ENCODE peak calls at places on chromosomes 7 and 10, in four cellular contexts. S, B, C and X are unnamed samples.

GRCh38 chr10:57699944-57700343 is 567.8 kb downstream of the IPMK start:
- DNase-seq in B (no peak), C (no peak), S (no peak), X (peak; percentile 65)

GRCh38 chr7:129773328-129773731 is 161.8 kb downstream of the NRF1 start:
- DNase-seq in B (no peak), C (no peak), S (no peak), X (no peak)

GRCh38 chr7:3510101-3511020 is 209.3 kb downstream of the SDK1 start:
- DNase-seq in C (no peak), S (no peak), B (no peak), X (no peak)

GRCh38 chr7:82019538-82019937 is 249.7 kb upstream of the HGF start:
- DNase-seq in C (no peak), S (no peak), B (no peak), X (no peak)

GRCh38 chr7:46071601-46072000 is 150.5 kb upstream of the IGFBP3 start:
- DNase-seq in S (no peak), C (no peak), B (peak; percentile 33), X (no peak)

GRCh38 chr7:132249591-132249971 is 326.7 kb downstream of the PLXNA4 start:
- DNase-seq in B (no peak), C (peak; percentile 57), S (peak; percentile 54), X (peak; percentile 38)

GRCh38 chr7:132270517-132270916 is 305.8 kb downstream of the PLXNA4 start:
- DNase-seq in C (no peak), S (peak; percentile 27), B (no peak), X (no peak)

GRCh38 chr7:27165655-27166474 is 528 bp upstream of the HOXA9 start:
- DNase-seq in C (no peak), S (no peak), B (peak; percentile 98), X (no peak)

GRCh38 chr10:10462116-10462515 is 555.6 kb upstream of the CELF2 start:
- DNase-seq in B (no peak), S (no peak), C (no peak), X (no peak)

GRCh38 chr10:22500567-22501369 is 155.5 kb downstream of the SPAG6 start:
- DNase-seq in B (no peak), C (no peak), S (peak; percentile 43), X (no peak)

GRCh38 chr10:24396396-24396795 is 187.5 kb downstream of the KIAA1217 start:
- DNase-seq in S (no peak), B (no peak), C (no peak), X (no peak)

GRCh38 chr7:18468794-18469193 is 26.8 kb upstream of the HDAC9 start:
- DNase-seq in S (no peak), C (no peak), B (no peak), X (no peak)

GRCh38 chr10:82981137-82981723 is 1106.2 kb downstream of the NRG3 start:
- DNase-seq in B (no peak), C (no peak), S (no peak), X (no peak)

GRCh38 chr10:44261710-44262455 is 123.0 kb downstream of the CXCL12 start:
- DNase-seq in C (no peak), B (no peak), S (no peak), X (no peak)

GRCh38 chr7:68925241-68925640 is 673.0 kb upstream of the AUTS2 start:
- DNase-seq in C (no peak), B (no peak), S (no peak), X (no peak)

GRCh38 chr7:151215396-151215795 is 5.1 kb upstream of the H2BK1 start:
- DNase-seq in S (no peak), C (no peak), B (no peak), X (no peak)

GRCh38 chr7:115782716-115783460 is 247.7 kb downstream of the TFEC start:
- DNase-seq in S (peak; percentile 30), B (peak; percentile 1), C (no peak), X (no peak)

GRCh38 chr10:74821501-74821900 is 4.9 kb upstream of the KAT6B start:
- DNase-seq in C (peak; percentile 37), S (no peak), B (no peak), X (no peak)

GRCh38 chr7:75979361-75980125 is 14.9 kb downstream of the TMEM120A start:
- DNase-seq in B (no peak), C (no peak), S (no peak), X (no peak)

GRCh38 chr7:51261950-51262795 is 54.4 kb downstream of the COBL start:
- DNase-seq in S (no peak), C (peak; percentile 47), B (no peak), X (peak; percentile 62)

GRCh38 chr7:136193940-136194339 is 216.8 kb upstream of the MTPN start:
- DNase-seq in B (no peak), C (no peak), S (no peak), X (no peak)

GRCh38 chr7:34772296-34772695 is 114.3 kb downstream of the NPSR1 start:
- DNase-seq in S (no peak), B (no peak), C (no peak), X (no peak)

GRCh38 chr7:124713086-124713485 is 52.5 kb downstream of the GPR37 start:
- DNase-seq in S (no peak), B (no peak), C (no peak), X (no peak)

GRCh38 chr7:132321387-132321786 is 254.9 kb downstream of the PLXNA4 start:
- DNase-seq in B (no peak), C (no peak), S (no peak), X (no peak)

GRCh38 chr10:63133787-63134557 is 844 bp downstream of the NRBF2 start:
- DNase-seq in B (no peak), C (no peak), S (no peak), X (no peak)

GRCh38 chr10:63129888-63130287 is 3.2 kb upstream of the NRBF2 start:
- DNase-seq in B (no peak), S (no peak), C (no peak), X (no peak)

GRCh38 chr10:63132651-63133055 is 475 bp upstream of the NRBF2 start:
- DNase-seq in S (no peak), C (no peak), B (no peak), X (no peak)

GRCh38 chr10:63137306-63137705 is 4.2 kb downstream of the NRBF2 start:
- DNase-seq in C (no peak), B (no peak), S (peak; percentile 51), X (no peak)

DNA sequence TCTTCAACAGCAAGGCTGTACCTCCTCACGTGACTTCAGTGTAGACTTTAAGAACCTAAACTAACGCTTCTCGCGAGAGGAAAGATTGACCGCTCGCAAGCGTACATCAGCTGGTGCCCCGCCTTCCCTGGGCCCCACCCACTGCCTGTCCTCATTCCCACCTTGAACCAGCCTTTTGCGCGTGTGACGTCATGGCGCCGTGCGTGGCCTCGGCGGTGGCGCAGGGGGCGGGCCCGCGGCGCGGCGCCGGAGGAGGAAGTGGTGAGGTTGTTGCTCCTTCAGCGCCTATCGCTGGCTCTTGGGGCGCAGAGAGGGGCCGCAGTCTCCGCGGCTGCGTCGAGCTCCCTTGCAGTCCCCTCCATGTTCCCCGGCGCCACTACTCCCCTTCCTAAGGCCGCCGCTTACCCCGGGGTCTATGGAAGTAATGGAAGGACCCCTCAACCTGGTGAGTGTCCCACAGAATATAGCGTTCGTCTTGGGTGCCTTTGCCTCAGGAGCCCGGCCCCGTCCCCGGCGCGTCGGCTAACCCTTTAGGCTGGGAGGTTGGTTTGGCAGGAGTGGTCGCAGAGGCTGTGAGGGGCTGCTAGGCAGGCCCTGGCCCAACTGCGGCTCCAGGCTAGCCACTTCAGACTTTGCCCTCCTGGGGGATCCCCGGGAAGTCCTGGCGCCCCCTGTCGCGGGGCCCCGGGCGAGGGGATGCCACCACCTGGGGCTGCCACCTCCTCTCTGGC is at the start of gene NRBF2:
- DNase-seq in S (peak; percentile 99), C (peak; percentile 98), B (peak; percentile 92), X (peak; percentile 99)
- TF ChIP-seq CTCF in S (peak; percentile 24), C (no peak), B (peak; percentile 46), X (no peak)

DNA sequence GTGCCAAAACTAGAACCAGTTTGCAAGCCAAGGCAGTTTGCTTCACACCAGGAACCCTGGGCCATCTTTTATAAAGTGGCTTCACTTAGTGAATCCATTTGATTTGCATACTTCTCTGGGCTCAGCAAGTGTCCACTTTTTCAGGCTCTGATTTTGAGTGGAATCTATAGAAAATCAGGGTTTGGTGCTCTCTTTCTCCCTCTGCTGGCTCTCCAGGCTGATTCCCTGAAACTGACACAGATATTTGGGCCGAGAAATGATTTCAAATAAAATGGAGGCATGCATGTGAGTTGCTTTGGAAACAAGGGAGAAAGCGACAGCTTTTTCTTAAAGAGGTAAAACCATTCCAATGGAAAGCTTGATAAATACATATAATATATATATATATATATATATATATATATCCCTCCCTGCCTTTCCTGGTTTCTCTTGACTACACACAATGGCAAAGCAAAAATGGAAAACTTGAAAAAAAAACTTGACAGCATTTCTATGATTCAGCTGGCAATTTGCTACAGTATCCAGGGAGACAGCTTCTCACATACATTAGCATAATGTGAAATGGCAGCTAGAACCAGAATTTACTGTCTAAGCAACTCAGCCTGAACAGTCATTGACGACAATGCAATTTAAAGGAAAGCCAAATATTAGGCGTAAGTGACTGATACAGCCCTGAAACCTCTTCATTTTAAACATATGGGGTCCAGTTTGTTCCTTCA is 188.4 kb downstream of the TMEM178B start:
- DNase-seq in S (no peak), C (no peak), B (no peak), X (no peak)
- TF ChIP-seq CTCF in S (peak; percentile 37), C (no peak), B (no peak), X (no peak)

GRCh38 chr7:2105280-2105679 is 127.5 kb downstream of the MAD1L1 start:
- DNase-seq in S (no peak), C (no peak), B (no peak), X (no peak)

GRCh38 chr7:2104716-2105115 is 128.0 kb downstream of the MAD1L1 start:
- DNase-seq in C (no peak), S (no peak), B (no peak), X (no peak)

GRCh38 chr7:2103071-2103898 is 129.5 kb downstream of the MAD1L1 start:
- DNase-seq in S (no peak), C (no peak), B (no peak), X (no peak)

GRCh38 chr7:2105917-2106316 is 126.8 kb downstream of the MAD1L1 start:
- DNase-seq in C (no peak), S (no peak), B (no peak), X (no peak)

DNA sequence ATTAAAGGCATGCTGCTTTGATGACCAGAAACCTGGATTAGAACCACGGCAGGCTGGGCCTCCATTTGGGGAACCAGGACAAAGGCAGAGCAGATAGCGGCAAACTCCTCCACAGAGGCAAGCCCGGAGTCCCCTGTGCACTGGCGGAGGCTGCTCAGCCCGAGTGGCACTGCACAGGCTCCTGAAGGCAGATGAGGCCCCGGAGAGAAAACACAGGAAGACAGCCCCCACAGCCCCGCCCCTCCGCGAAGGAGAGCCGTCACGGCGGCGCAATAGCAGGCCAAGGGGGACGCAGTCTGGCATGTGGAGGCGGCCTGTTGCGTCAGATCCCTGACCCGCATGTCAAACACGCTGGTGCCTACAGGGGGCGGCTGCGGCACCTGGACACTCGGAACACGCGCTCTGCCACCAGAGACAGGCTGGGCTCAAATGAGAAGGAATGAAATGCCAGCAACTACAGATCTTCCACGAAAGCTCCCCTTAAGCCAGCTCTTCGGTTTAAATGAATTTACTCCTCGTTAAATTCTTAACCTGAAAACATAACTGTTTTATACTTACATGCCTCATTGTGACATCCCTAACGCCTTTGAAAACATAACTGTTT is 128.5 kb downstream of the MAD1L1 start:
- DNase-seq in S (peak; percentile 89), B (peak; percentile 21), C (peak; percentile 75), X (no peak)
- TF ChIP-seq CTCF in S (peak; percentile 57), B (peak; percentile 47), C (peak; percentile 58), X (peak; percentile 26)

GRCh38 chr10:106399112-106399511 is 765.4 kb downstream of the SORCS1 start:
- DNase-seq in S (no peak), C (no peak), B (no peak), X (no peak)

GRCh38 chr10:106401967-106402366 is 762.5 kb downstream of the SORCS1 start:
- DNase-seq in B (no peak), C (no peak), S (no peak), X (no peak)

GRCh38 chr10:106402455-106402854 is 762.1 kb downstream of the SORCS1 start:
- DNase-seq in B (no peak), S (no peak), C (no peak), X (no peak)

GRCh38 chr10:106396192-106396591 is 768.3 kb downstream of the SORCS1 start:
- DNase-seq in S (no peak), B (no peak), C (no peak), X (no peak)

GRCh38 chr10:106401161-106401560 is 763.3 kb downstream of the SORCS1 start:
- DNase-seq in S (no peak), C (no peak), B (no peak), X (no peak)
- TF ChIP-seq CTCF in S (peak; percentile 28), C (no peak), B (no peak), X (peak; percentile 31)